ENCODE peak calls at places on chromosomes 16 and 17, in four cellular contexts. A is AG09309, M is fibroblast of pulmonary artery, X is cardiac fibroblast. T is an unnamed sample.

GRCh38 chr17:44223574-44224046 is 4.1 kb upstream of the UBTF start:
- DNase-seq in X (peak), M (peak), A (no peak), T (peak)

GRCh38 chr16:23691483-23692189 is 12.9 kb downstream of the PLK1 start:
- DNase-seq in A (no peak), M (peak), X (peak), T (peak)

GRCh38 chr16:46763147-46763546 is 15.0 kb upstream of the MYLK3 start:
- DNase-seq in A (no peak), M (peak), X (peak), T (no peak)

GRCh38 chr17:64385187-64386083 is 5.2 kb downstream of the PECAM1 start:
- DNase-seq in M (peak), A (peak), X (peak), T (peak)

GRCh38 chr17:34827008-34827407 is 134.3 kb downstream of the CCT6B start:
- DNase-seq in M (no peak), A (no peak), X (no peak), T (no peak)

GRCh38 chr16:2025878-2026460 is 733 bp upstream of the NHERF2 start:
- DNase-seq in M (no peak), A (no peak), X (no peak), T (no peak)

GRCh38 chr17:67573987-67574657 is 143.6 kb upstream of the NOL11 start:
- DNase-seq in X (no peak), A (no peak), M (no peak), T (no peak)

GRCh38 chr16:7025616-7026190 is 306.9 kb upstream of the RBFOX1 start:
- DNase-seq in X (no peak), A (no peak), M (no peak), T (peak)

GRCh38 chr17:62757518-62757951 is 50.6 kb downstream of the MARCHF10 start:
- DNase-seq in A (no peak), M (peak), X (peak), T (no peak)

GRCh38 chr17:41474863-41475262 is 6.1 kb downstream of the KRT35 start:
- DNase-seq in M (no peak), X (peak), A (no peak), T (no peak)

GRCh38 chr16:15041260-15042011 is 14.4 kb downstream of the NTAN1 start:
- DNase-seq in X (peak), A (peak), M (peak), T (peak)

GRCh38 chr17:72677108-72677507 is 415.4 kb downstream of the SLC39A11 start:
- DNase-seq in X (no peak), A (no peak), M (no peak), T (no peak)

GRCh38 chr17:48240562-48241130 is 133.1 kb downstream of the SNX11 start:
- DNase-seq in M (peak), X (peak), A (no peak), T (no peak)

GRCh38 chr17:17851603-17852002 is 14.8 kb upstream of the SREBF1 start:
- DNase-seq in M (no peak), A (no peak), X (no peak), T (no peak)

GRCh38 chr17:46108120-46108519 is 85.1 kb downstream of the KANSL1 start:
- DNase-seq in M (no peak), X (no peak), A (no peak), T (no peak)

GRCh38 chr16:67988675-67989074 is 8.4 kb upstream of the DPEP3 start:
- DNase-seq in M (no peak), X (no peak), A (no peak), T (no peak)

GRCh38 chr17:3035256-3035967 is 28.0 kb downstream of the OR1D5 start:
- DNase-seq in A (no peak), M (no peak), X (no peak), T (no peak)

GRCh38 chr17:65537343-65537844 is 24.1 kb downstream of the AXIN2 start:
- DNase-seq in M (no peak), X (no peak), A (no peak), T (no peak)

GRCh38 chr17:81566461-81567126 is 14.4 kb upstream of the FAAP100 start:
- DNase-seq in M (peak), A (peak), X (peak), T (peak)

GRCh38 chr17:81565231-81565630 is 13.1 kb upstream of the FAAP100 start:
- DNase-seq in M (no peak), X (no peak), A (no peak), T (no peak)

GRCh38 chr17:81564778-81565177 is 12.6 kb upstream of the FAAP100 start:
- DNase-seq in A (no peak), X (no peak), M (no peak), T (no peak)

GRCh38 chr17:81568416-81568815 is 16.3 kb upstream of the FAAP100 start:
- DNase-seq in M (no peak), X (no peak), A (no peak), T (no peak)

GRCh38 chr17:81567191-81567590 is 15.0 kb upstream of the FAAP100 start:
- DNase-seq in X (no peak), M (no peak), A (no peak), T (no peak)
- TF ChIP-seq CTCF in X (no peak), M (no peak), A (no peak), T (no peak)

GRCh38 chr16:30956601-30957455 is 726 bp upstream of the SETD1A start:
- DNase-seq in M (peak), X (peak), A (no peak), T (peak)
- TF ChIP-seq CTCF in M (peak), X (peak), A (peak), T (peak)

DNA sequence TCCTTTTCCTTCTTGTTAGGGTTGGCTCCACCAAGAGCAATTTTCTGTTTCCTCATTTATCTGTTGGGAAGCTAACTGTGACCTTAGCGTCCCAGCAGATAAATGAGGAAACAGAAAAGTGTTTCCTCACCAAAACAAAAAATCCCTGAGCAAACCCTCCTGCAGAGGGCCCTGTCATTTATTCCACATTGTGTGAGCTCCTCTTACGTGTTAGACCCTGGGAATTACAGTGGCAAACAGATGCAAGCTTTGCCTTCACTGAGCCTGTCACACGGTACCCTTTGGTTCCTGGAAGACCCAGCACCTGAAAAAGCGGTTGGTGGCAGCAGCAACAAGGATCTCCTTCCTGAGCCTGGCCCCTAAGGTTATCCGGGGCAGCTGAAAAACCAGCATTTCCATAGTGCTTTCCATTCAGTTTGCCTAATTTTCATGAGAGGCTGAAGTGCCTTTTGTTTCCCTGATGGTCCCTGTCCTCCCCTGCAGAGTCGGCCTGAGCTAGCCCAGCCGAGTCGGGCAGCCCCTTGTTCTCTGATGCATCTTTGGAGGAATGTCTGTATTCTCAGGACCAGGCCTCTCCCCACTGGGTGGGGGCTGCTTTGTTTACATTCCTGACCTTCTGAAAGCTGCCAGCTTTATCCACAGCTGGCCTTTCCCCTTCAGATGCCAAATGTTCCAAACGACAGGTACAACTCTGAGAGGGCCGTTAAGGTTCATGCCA is 34.7 kb downstream of the YPEL2 start:
- DNase-seq in A (no peak), X (peak), M (no peak), T (no peak)
- TF ChIP-seq CTCF in A (no peak), X (peak), M (no peak), T (no peak)

GRCh38 chr17:28720247-28720996 is 637 bp downstream of the RPL23A start:
- DNase-seq in M (no peak), A (no peak), X (no peak), T (no peak)
- TF ChIP-seq CTCF in M (no peak), A (peak), X (peak), T (no peak)

T was measured in MCF 10A.